ENCODE peak calls at places on chromosomes 4 and X, in five cellular contexts. One of them, this sample, is unnamed.

GRCh38 chr4:44965446-44966095 is 239.2 kb upstream of the GNPDA2 start:
- DNase-seq in K562: no peak
- DNase-seq in H1: no peak
- DNase-seq in SK-N-SH: no peak
- DNase-seq in WTC11: no peak
- DNase-seq in this sample: no peak

GRCh38 chrX:101407748-101408529 is at the start of the genes GLA and HNRNPH2:
- DNase-seq in K562: peak
- DNase-seq in H1: peak
- DNase-seq in SK-N-SH: peak
- DNase-seq in WTC11: peak
- DNase-seq in this sample: peak

GRCh38 chrX:95076449-95076848 is 1402.4 kb downstream of the FAM133A start:
- DNase-seq in K562: no peak
- DNase-seq in H1: no peak
- DNase-seq in SK-N-SH: peak
- DNase-seq in WTC11: no peak
- DNase-seq in this sample: peak

GRCh38 chr4:114458728-114459127 is 139.9 kb upstream of the UGT8 start:
- DNase-seq in K562: no peak
- DNase-seq in H1: no peak
- DNase-seq in SK-N-SH: no peak
- DNase-seq in WTC11: no peak
- DNase-seq in this sample: no peak

GRCh38 chrX:50814701-50815476 is 895 bp upstream of the SHROOM4 start:
- DNase-seq in K562: no peak
- DNase-seq in H1: no peak
- DNase-seq in SK-N-SH: no peak
- DNase-seq in WTC11: no peak
- DNase-seq in this sample: peak

GRCh38 chr4:99811850-99812249 is 4.8 kb upstream of the DAPP1 start:
- DNase-seq in K562: peak
- DNase-seq in H1: no peak
- DNase-seq in SK-N-SH: no peak
- DNase-seq in WTC11: no peak
- DNase-seq in this sample: peak

GRCh38 chrX:5051831-5052491 is 1176.7 kb downstream of the NLGN4X start:
- DNase-seq in K562: no peak
- DNase-seq in H1: no peak
- DNase-seq in SK-N-SH: no peak
- DNase-seq in WTC11: no peak
- DNase-seq in this sample: no peak

GRCh38 chrX:130103605-130104004 is 6.7 kb downstream of the ELF4 start:
- DNase-seq in K562: no peak
- DNase-seq in H1: no peak
- DNase-seq in SK-N-SH: no peak
- DNase-seq in WTC11: no peak
- DNase-seq in this sample: no peak

GRCh38 chrX:28498658-28499057 is 88.6 kb upstream of the IL1RAPL1 start:
- DNase-seq in K562: no peak
- DNase-seq in H1: no peak
- DNase-seq in SK-N-SH: no peak
- DNase-seq in WTC11: no peak
- DNase-seq in this sample: peak

GRCh38 chr4:114494257-114494803 is 104.3 kb upstream of the UGT8 start:
- DNase-seq in K562: no peak
- DNase-seq in H1: peak
- DNase-seq in SK-N-SH: no peak
- DNase-seq in WTC11: peak
- DNase-seq in this sample: no peak

GRCh38 chr4:120753854-120754253 is 168.7 kb downstream of the PRDM5 start:
- DNase-seq in K562: no peak
- DNase-seq in H1: no peak
- DNase-seq in SK-N-SH: peak
- DNase-seq in WTC11: no peak
- DNase-seq in this sample: no peak

GRCh38 chr4:67879486-67879885 is 4.3 kb downstream of the TMPRSS11D start:
- DNase-seq in K562: no peak
- DNase-seq in H1: no peak
- DNase-seq in SK-N-SH: no peak
- DNase-seq in WTC11: no peak
- DNase-seq in this sample: peak

GRCh38 chr4:145739840-145740239 is 59.9 kb downstream of the C4orf51 start:
- DNase-seq in K562: no peak
- DNase-seq in H1: no peak
- DNase-seq in SK-N-SH: no peak
- DNase-seq in WTC11: no peak
- DNase-seq in this sample: no peak

GRCh38 chrX:20654596-20655106 is 387.9 kb upstream of the RPS6KA3 start:
- DNase-seq in K562: no peak
- DNase-seq in H1: no peak
- DNase-seq in SK-N-SH: no peak
- DNase-seq in WTC11: no peak
- DNase-seq in this sample: no peak

GRCh38 chr4:171983935-171984805 is 171.0 kb downstream of the GALNTL6 start:
- DNase-seq in K562: no peak
- DNase-seq in H1: no peak
- DNase-seq in SK-N-SH: no peak
- DNase-seq in WTC11: no peak
- DNase-seq in this sample: no peak

GRCh38 chrX:29890004-29890403 is 325.4 kb upstream of the MAGEB2 start:
- DNase-seq in K562: no peak
- DNase-seq in H1: no peak
- DNase-seq in SK-N-SH: no peak
- DNase-seq in WTC11: no peak
- DNase-seq in this sample: peak

GRCh38 chr4:87975466-87975865 is at the start of gene SPP1:
- DNase-seq in K562: no peak
- DNase-seq in H1: peak
- DNase-seq in SK-N-SH: peak
- DNase-seq in WTC11: peak
- DNase-seq in this sample: peak

GRCh38 chr4:15531792-15532191 is 62.1 kb downstream of the CC2D2A start:
- DNase-seq in K562: peak
- DNase-seq in H1: no peak
- DNase-seq in SK-N-SH: no peak
- DNase-seq in WTC11: no peak
- DNase-seq in this sample: no peak

GRCh38 chr4:145878501-145879435 is 59.9 kb downstream of the ZNF827 start:
- DNase-seq in K562: no peak
- DNase-seq in H1: no peak
- DNase-seq in SK-N-SH: peak
- DNase-seq in WTC11: no peak
- DNase-seq in this sample: peak

GRCh38 chr4:38141808-38142500 is 181.8 kb downstream of the PTTG2 start:
- DNase-seq in K562: no peak
- DNase-seq in H1: no peak
- DNase-seq in SK-N-SH: no peak
- DNase-seq in WTC11: no peak
- DNase-seq in this sample: peak

GRCh38 chr4:123783091-123783765 is 386.6 kb downstream of the SPRY1 start:
- DNase-seq in K562: no peak
- DNase-seq in H1: no peak
- DNase-seq in SK-N-SH: no peak
- DNase-seq in WTC11: no peak
- DNase-seq in this sample: peak
- TF ChIP-seq CTCF in K562: no peak
- TF ChIP-seq CTCF in H1: no peak
- TF ChIP-seq CTCF in SK-N-SH: no peak
- TF ChIP-seq CTCF in WTC11: no peak
- TF ChIP-seq CTCF in this sample: no peak

GRCh38 chr4:7581477-7581876 is 146.7 kb upstream of the PSAPL1 start:
- DNase-seq in K562: peak
- DNase-seq in H1: peak
- DNase-seq in SK-N-SH: no peak
- DNase-seq in WTC11: peak
- DNase-seq in this sample: peak
- TF ChIP-seq USF2 in K562: no peak
- TF ChIP-seq USF2 in H1: no peak
- TF ChIP-seq USF2 in SK-N-SH: no peak
- TF ChIP-seq USF2 in WTC11: no peak
- TF ChIP-seq USF2 in this sample: no peak

GRCh38 chr4:140427104-140427918 is at the start of gene CLGN:
- DNase-seq in K562: peak
- DNase-seq in H1: peak
- DNase-seq in SK-N-SH: peak
- DNase-seq in WTC11: peak
- DNase-seq in this sample: peak
- TF ChIP-seq CTCF in K562: peak
- TF ChIP-seq CTCF in H1: peak
- TF ChIP-seq CTCF in SK-N-SH: peak
- TF ChIP-seq CTCF in WTC11: peak
- TF ChIP-seq CTCF in this sample: peak

GRCh38 chr4:169975837-169976796 is 50.1 kb downstream of the MFAP3L start:
- DNase-seq in K562: no peak
- DNase-seq in H1: no peak
- DNase-seq in SK-N-SH: no peak
- DNase-seq in WTC11: no peak
- DNase-seq in this sample: no peak
- TF ChIP-seq USF2 in K562: no peak
- TF ChIP-seq USF2 in H1: no peak
- TF ChIP-seq USF2 in SK-N-SH: no peak
- TF ChIP-seq USF2 in WTC11: no peak
- TF ChIP-seq USF2 in this sample: no peak

GRCh38 chr4:124710911-124711310 is 1.6 kb downstream of the ANKRD50 start:
- DNase-seq in K562: no peak
- DNase-seq in H1: no peak
- DNase-seq in SK-N-SH: no peak
- DNase-seq in WTC11: no peak
- DNase-seq in this sample: no peak

GRCh38 chr4:124713213-124713592 is 671 bp upstream of the ANKRD50 start:
- DNase-seq in K562: peak
- DNase-seq in H1: peak
- DNase-seq in SK-N-SH: peak
- DNase-seq in WTC11: peak
- DNase-seq in this sample: peak

GRCh38 chr4:124712417-124713212 is at the start of gene ANKRD50:
- DNase-seq in K562: peak
- DNase-seq in H1: peak
- DNase-seq in SK-N-SH: peak
- DNase-seq in WTC11: peak
- DNase-seq in this sample: peak

GRCh38 chr4:124710253-124710849 is 2.2 kb downstream of the ANKRD50 start:
- DNase-seq in K562: no peak
- DNase-seq in H1: no peak
- DNase-seq in SK-N-SH: no peak
- DNase-seq in WTC11: no peak
- DNase-seq in this sample: peak

GRCh38 chr4:124711469-124712416 is 789 bp downstream of the ANKRD50 start:
- DNase-seq in K562: peak
- DNase-seq in H1: peak
- DNase-seq in SK-N-SH: peak
- DNase-seq in WTC11: peak
- DNase-seq in this sample: peak
- TF ChIP-seq CTCF in K562: no peak
- TF ChIP-seq CTCF in H1: no peak
- TF ChIP-seq CTCF in SK-N-SH: peak
- TF ChIP-seq CTCF in WTC11: no peak
- TF ChIP-seq CTCF in this sample: peak

GRCh38 chr4:16590792-16591191 is 307.7 kb downstream of the LDB2 start:
- DNase-seq in K562: no peak
- DNase-seq in H1: no peak
- DNase-seq in SK-N-SH: no peak
- DNase-seq in WTC11: no peak
- DNase-seq in this sample: no peak
- TF ChIP-seq USF2 in K562: no peak
- TF ChIP-seq USF2 in H1: no peak
- TF ChIP-seq USF2 in SK-N-SH: no peak
- TF ChIP-seq USF2 in WTC11: no peak
- TF ChIP-seq USF2 in this sample: no peak

GRCh38 chr4:140756292-140757219 is at the start of gene TBC1D9:
- DNase-seq in K562: no peak
- DNase-seq in H1: peak
- DNase-seq in SK-N-SH: peak
- DNase-seq in WTC11: peak
- DNase-seq in this sample: peak
- TF ChIP-seq CTCF in K562: no peak
- TF ChIP-seq CTCF in H1: no peak
- TF ChIP-seq CTCF in SK-N-SH: no peak
- TF ChIP-seq CTCF in WTC11: no peak
- TF ChIP-seq CTCF in this sample: no peak

This sample was measured in IMR-90.